ENCODE peak calls at places on chromosomes 7 and 10, in four cellular contexts. One of them, this sample, is unnamed.

GRCh38 chr7:135573541-135573940 is 15.8 kb downstream of the NUP205 start:
- DNase-seq in amniotic epithelial cell: no peak
- DNase-seq in NCI-H2081: no peak
- DNase-seq in Peyer's patch: no peak
- DNase-seq in this sample: no peak

GRCh38 chr7:124697746-124698145 is 67.8 kb downstream of the GPR37 start:
- DNase-seq in Peyer's patch: no peak
- DNase-seq in NCI-H2081: no peak
- DNase-seq in amniotic epithelial cell: no peak
- DNase-seq in this sample: no peak

GRCh38 chr7:68246189-68246633 is 1249.6 kb downstream of the TYW1 start:
- DNase-seq in amniotic epithelial cell: no peak
- DNase-seq in NCI-H2081: no peak
- DNase-seq in Peyer's patch: no peak
- DNase-seq in this sample: peak; percentile 94

GRCh38 chr10:80585812-80586211 is 48.1 kb downstream of the SH2D4B start:
- DNase-seq in Peyer's patch: no peak
- DNase-seq in NCI-H2081: no peak
- DNase-seq in amniotic epithelial cell: no peak
- DNase-seq in this sample: no peak

GRCh38 chr10:13690281-13690825 is 103.6 kb downstream of the PRPF18 start:
- DNase-seq in NCI-H2081: no peak
- DNase-seq in Peyer's patch: no peak
- DNase-seq in amniotic epithelial cell: no peak
- DNase-seq in this sample: peak; percentile 98

GRCh38 chr7:889391-889790 is 13.0 kb downstream of the GET4 start:
- DNase-seq in Peyer's patch: no peak
- DNase-seq in NCI-H2081: no peak
- DNase-seq in amniotic epithelial cell: no peak
- DNase-seq in this sample: no peak

GRCh38 chr7:147519062-147519461 is 1071.5 kb upstream of the C7orf33 start:
- DNase-seq in Peyer's patch: no peak
- DNase-seq in NCI-H2081: no peak
- DNase-seq in amniotic epithelial cell: peak; percentile 55
- DNase-seq in this sample: no peak

GRCh38 chr10:88271736-88272135 is 311.4 kb downstream of the RNLS start:
- DNase-seq in NCI-H2081: no peak
- DNase-seq in amniotic epithelial cell: peak; percentile 51
- DNase-seq in Peyer's patch: no peak
- DNase-seq in this sample: no peak

GRCh38 chr10:75407296-75407715 is 5.7 kb upstream of the ZNF503 start:
- DNase-seq in NCI-H2081: no peak
- DNase-seq in amniotic epithelial cell: no peak
- DNase-seq in Peyer's patch: no peak
- DNase-seq in this sample: no peak

GRCh38 chr7:76302299-76303056 is at the start of gene HSPB1:
- DNase-seq in amniotic epithelial cell: peak; percentile 86
- DNase-seq in Peyer's patch: peak; percentile 83
- DNase-seq in NCI-H2081: peak; percentile 85
- DNase-seq in this sample: peak; percentile 82

GRCh38 chr10:95814011-95814727 is 58.2 kb downstream of the ENTPD1 start:
- DNase-seq in amniotic epithelial cell: no peak
- DNase-seq in Peyer's patch: no peak
- DNase-seq in NCI-H2081: no peak
- DNase-seq in this sample: no peak